ENCODE peak calls at places on chromosomes 11 and 22, in five cellular contexts. One of them, this sample, is unnamed.

GRCh38 chr11:48193876-48194275 is 22.7 kb upstream of the OR4B1 start:
- DNase-seq in H1: no peak
- DNase-seq in HEK293T: no peak
- DNase-seq in GM12878: no peak
- DNase-seq in HepG2: no peak
- DNase-seq in this sample: no peak

GRCh38 chr11:76724162-76724768 is 53.7 kb upstream of the LRRC32 start:
- DNase-seq in H1: no peak
- DNase-seq in HepG2: no peak
- DNase-seq in GM12878: no peak
- DNase-seq in HEK293T: no peak
- DNase-seq in this sample: no peak

GRCh38 chr22:24975813-24976341 is 23.4 kb downstream of the KIAA1671 start:
- DNase-seq in HEK293T: no peak
- DNase-seq in H1: no peak
- DNase-seq in HepG2: no peak
- DNase-seq in GM12878: no peak
- DNase-seq in this sample: no peak

GRCh38 chr22:40176921-40177737 is 596 bp upstream of the TNRC6B start:
- DNase-seq in GM12878: peak
- DNase-seq in H1: peak
- DNase-seq in HepG2: peak
- DNase-seq in HEK293T: no peak
- DNase-seq in this sample: peak

GRCh38 chr22:29702025-29702930 is 17.5 kb upstream of the CABP7 start:
- DNase-seq in HEK293T: no peak
- DNase-seq in HepG2: no peak
- DNase-seq in GM12878: no peak
- DNase-seq in H1: no peak
- DNase-seq in this sample: no peak

GRCh38 chr11:126029805-126030204 is 32.9 kb downstream of the CDON start:
- DNase-seq in HEK293T: no peak
- DNase-seq in GM12878: no peak
- DNase-seq in HepG2: peak
- DNase-seq in H1: no peak
- DNase-seq in this sample: no peak

GRCh38 chr11:17012179-17012578 is 2.0 kb downstream of the PLEKHA7 start:
- DNase-seq in HepG2: no peak
- DNase-seq in H1: no peak
- DNase-seq in HEK293T: no peak
- DNase-seq in GM12878: no peak
- DNase-seq in this sample: no peak

GRCh38 chr22:21952586-21953571 is at the start of gene PPM1F:
- DNase-seq in HEK293T: peak
- DNase-seq in HepG2: peak
- DNase-seq in H1: peak
- DNase-seq in GM12878: peak
- DNase-seq in this sample: peak

GRCh38 chr11:6611092-6612007 is 666 bp downstream of the TAF10 start:
- DNase-seq in HEK293T: peak
- DNase-seq in H1: no peak
- DNase-seq in GM12878: no peak
- DNase-seq in HepG2: no peak
- DNase-seq in this sample: no peak

GRCh38 chr11:125297346-125297910 is 132.9 kb downstream of the PKNOX2 start:
- DNase-seq in H1: no peak
- DNase-seq in GM12878: no peak
- DNase-seq in HEK293T: no peak
- DNase-seq in HepG2: no peak
- DNase-seq in this sample: no peak

GRCh38 chr22:44526431-44527115 is 28.5 kb upstream of the RTL6 start:
- DNase-seq in H1: no peak
- DNase-seq in GM12878: no peak
- DNase-seq in HepG2: no peak
- DNase-seq in HEK293T: no peak
- DNase-seq in this sample: no peak

GRCh38 chr11:108733479-108734116 is 68.7 kb downstream of the DDX10 start:
- DNase-seq in H1: no peak
- DNase-seq in GM12878: peak
- DNase-seq in HEK293T: no peak
- DNase-seq in HepG2: no peak
- DNase-seq in this sample: no peak

GRCh38 chr22:43345761-43346261 is 2.6 kb upstream of the SCUBE1 start:
- DNase-seq in HepG2: peak
- DNase-seq in GM12878: no peak
- DNase-seq in HEK293T: no peak
- DNase-seq in H1: no peak
- DNase-seq in this sample: no peak

GRCh38 chr11:61922539-61922938 is 5.2 kb upstream of the RAB3IL1 start:
- DNase-seq in HepG2: no peak
- DNase-seq in HEK293T: no peak
- DNase-seq in GM12878: no peak
- DNase-seq in H1: no peak
- DNase-seq in this sample: no peak

GRCh38 chr22:43176090-43176489 is 10.8 kb downstream of the TTLL12 start:
- DNase-seq in HEK293T: no peak
- DNase-seq in HepG2: no peak
- DNase-seq in H1: no peak
- DNase-seq in GM12878: no peak
- DNase-seq in this sample: no peak

GRCh38 chr11:79982185-79982584 is 541.4 kb upstream of the TENM4 start:
- DNase-seq in HepG2: no peak
- DNase-seq in GM12878: no peak
- DNase-seq in H1: no peak
- DNase-seq in HEK293T: no peak
- DNase-seq in this sample: no peak

GRCh38 chr22:45470871-45471270 is 31.8 kb upstream of the FBLN1 start:
- DNase-seq in H1: no peak
- DNase-seq in HepG2: no peak
- DNase-seq in GM12878: no peak
- DNase-seq in HEK293T: no peak
- DNase-seq in this sample: no peak

GRCh38 chr11:10459029-10459970 is 4.2 kb downstream of the AMPD3 start:
- DNase-seq in GM12878: peak
- DNase-seq in H1: no peak
- DNase-seq in HEK293T: no peak
- DNase-seq in HepG2: no peak
- DNase-seq in this sample: no peak

GRCh38 chr11:88666364-88666763 is 328.8 kb upstream of the CTSC start:
- DNase-seq in H1: no peak
- DNase-seq in HepG2: no peak
- DNase-seq in HEK293T: no peak
- DNase-seq in GM12878: no peak
- DNase-seq in this sample: no peak
- TF ChIP-seq SUZ12 in H1: no peak
- TF ChIP-seq SUZ12 in HepG2: no peak
- TF ChIP-seq SUZ12 in HEK293T: no peak
- TF ChIP-seq SUZ12 in GM12878: no peak
- TF ChIP-seq SUZ12 in this sample: no peak

GRCh38 chr11:74373382-74373781 is 24.9 kb downstream of the PGM2L1 start:
- DNase-seq in HepG2: no peak
- DNase-seq in GM12878: no peak
- DNase-seq in H1: no peak
- DNase-seq in HEK293T: no peak
- DNase-seq in this sample: no peak

GRCh38 chr11:74366576-74366975 is 31.7 kb downstream of the PGM2L1 start:
- DNase-seq in HepG2: no peak
- DNase-seq in GM12878: no peak
- DNase-seq in HEK293T: no peak
- DNase-seq in H1: no peak
- DNase-seq in this sample: peak

GRCh38 chr11:74370122-74370521 is 28.1 kb downstream of the PGM2L1 start:
- DNase-seq in H1: no peak
- DNase-seq in HEK293T: no peak
- DNase-seq in HepG2: no peak
- DNase-seq in GM12878: no peak
- DNase-seq in this sample: no peak

GRCh38 chr11:74367881-74368280 is 30.4 kb downstream of the PGM2L1 start:
- DNase-seq in HEK293T: no peak
- DNase-seq in HepG2: no peak
- DNase-seq in H1: no peak
- DNase-seq in GM12878: no peak
- DNase-seq in this sample: no peak

DNA sequence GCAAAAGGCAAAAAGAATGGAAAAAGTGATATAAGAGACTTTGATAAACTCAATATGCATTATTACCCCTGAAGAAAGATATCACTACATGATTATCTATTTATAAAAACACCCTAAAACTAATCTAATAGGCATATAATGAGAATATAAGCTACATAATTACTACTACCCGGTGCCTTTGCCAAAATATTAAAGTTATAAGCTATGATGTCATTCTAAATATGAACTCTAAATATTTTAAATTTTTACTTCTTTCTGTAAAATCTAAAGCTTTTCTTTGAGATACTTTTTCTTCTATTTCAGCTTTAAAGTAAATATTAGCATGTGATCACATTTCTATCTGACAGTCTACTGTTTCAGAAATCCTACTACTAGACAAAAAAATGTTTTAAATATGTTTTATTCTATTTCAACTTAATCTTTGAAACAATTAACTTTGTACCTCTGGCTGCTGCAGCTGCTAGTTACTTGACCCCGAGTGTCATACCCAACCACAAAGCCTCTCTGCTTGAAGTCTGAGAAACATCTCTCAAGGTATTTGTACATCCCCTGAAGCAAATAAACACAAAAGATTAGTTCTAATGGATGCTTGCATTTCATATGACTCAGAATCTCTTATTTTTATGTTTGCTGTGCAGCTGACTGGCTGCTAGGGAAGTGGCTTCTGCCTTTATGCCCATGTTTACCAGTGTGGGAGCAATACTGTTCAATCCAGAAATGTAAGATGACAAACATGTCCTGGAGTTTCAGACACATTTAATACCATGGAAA is 26.8 kb downstream of the PGM2L1 start:
- DNase-seq in H1: no peak
- DNase-seq in HEK293T: no peak
- DNase-seq in GM12878: no peak
- DNase-seq in HepG2: no peak
- DNase-seq in this sample: no peak
- TF ChIP-seq SUZ12 in H1: no peak
- TF ChIP-seq SUZ12 in HEK293T: no peak
- TF ChIP-seq SUZ12 in GM12878: no peak
- TF ChIP-seq SUZ12 in HepG2: no peak
- TF ChIP-seq SUZ12 in this sample: no peak

GRCh38 chr11:797300-798092 is 585 bp downstream of the SLC25A22 start:
- DNase-seq in HepG2: peak
- DNase-seq in HEK293T: peak
- DNase-seq in H1: no peak
- DNase-seq in GM12878: no peak
- DNase-seq in this sample: no peak
- TF ChIP-seq SUZ12 in HepG2: no peak
- TF ChIP-seq SUZ12 in HEK293T: no peak
- TF ChIP-seq SUZ12 in H1: no peak
- TF ChIP-seq SUZ12 in GM12878: no peak
- TF ChIP-seq SUZ12 in this sample: no peak

GRCh38 chr11:119445850-119446249 is 22.9 kb upstream of the THY1 start:
- DNase-seq in GM12878: no peak
- DNase-seq in HepG2: no peak
- DNase-seq in H1: no peak
- DNase-seq in HEK293T: no peak
- DNase-seq in this sample: no peak
- TF ChIP-seq SUZ12 in GM12878: no peak
- TF ChIP-seq SUZ12 in HepG2: no peak
- TF ChIP-seq SUZ12 in H1: no peak
- TF ChIP-seq SUZ12 in HEK293T: no peak
- TF ChIP-seq SUZ12 in this sample: no peak

GRCh38 chr11:27860811-27861210 is 160.6 kb upstream of the BDNF start:
- DNase-seq in H1: no peak
- DNase-seq in GM12878: no peak
- DNase-seq in HEK293T: no peak
- DNase-seq in HepG2: no peak
- DNase-seq in this sample: no peak

GRCh38 chr11:27861706-27862430 is 161.6 kb upstream of the BDNF start:
- DNase-seq in HepG2: no peak
- DNase-seq in GM12878: no peak
- DNase-seq in HEK293T: no peak
- DNase-seq in H1: no peak
- DNase-seq in this sample: no peak

GRCh38 chr11:27865105-27865504 is 164.8 kb upstream of the BDNF start:
- DNase-seq in H1: no peak
- DNase-seq in GM12878: no peak
- DNase-seq in HEK293T: no peak
- DNase-seq in HepG2: no peak
- DNase-seq in this sample: no peak

GRCh38 chr11:27864046-27865025 is 164.1 kb upstream of the BDNF start:
- DNase-seq in HEK293T: no peak
- DNase-seq in GM12878: no peak
- DNase-seq in H1: no peak
- DNase-seq in HepG2: no peak
- DNase-seq in this sample: no peak

GRCh38 chr11:27863637-27864036 is 163.4 kb upstream of the BDNF start:
- DNase-seq in H1: no peak
- DNase-seq in HepG2: no peak
- DNase-seq in HEK293T: no peak
- DNase-seq in GM12878: no peak
- DNase-seq in this sample: no peak
- TF ChIP-seq SUZ12 in H1: no peak
- TF ChIP-seq SUZ12 in HepG2: no peak
- TF ChIP-seq SUZ12 in HEK293T: no peak
- TF ChIP-seq SUZ12 in GM12878: no peak
- TF ChIP-seq SUZ12 in this sample: no peak